ENCODE peak calls at places on chromosomes 1 and 21, in five cellular contexts. L, Q, P, H and Y are unnamed samples.

GRCh38 chr1:26166719-26167281 is 2.0 kb downstream of the C1orf232 start:
- DNase-seq in L (no peak), Q (no peak), P (no peak), H (no peak), Y (no peak)

GRCh38 chr1:159444507-159444906 is 5.0 kb downstream of the OR10J1 start:
- DNase-seq in L (no peak), Q (no peak), P (no peak), H (no peak), Y (no peak)

GRCh38 chr1:247373721-247374141 is 42.1 kb upstream of the ZNF496 start:
- DNase-seq in L (peak), Q (peak), P (no peak), H (peak), Y (no peak)

GRCh38 chr1:116909511-116910378 is at the start of gene PTGFRN:
- DNase-seq in L (no peak), Q (no peak), P (peak), H (peak), Y (peak)

GRCh38 chr1:167651161-167651693 is 21.2 kb downstream of the RCSD1 start:
- DNase-seq in L (no peak), Q (no peak), P (no peak), H (no peak), Y (no peak)

GRCh38 chr1:201582261-201582951 is 43.5 kb downstream of the NAV1 start:
- DNase-seq in L (no peak), Q (no peak), P (no peak), H (no peak), Y (no peak)

GRCh38 chr1:161133220-161133740 is 813 bp upstream of the DEDD start:
- DNase-seq in L (no peak), Q (no peak), P (no peak), H (peak), Y (no peak)

GRCh38 chr1:88289703-88290102 is 394.4 kb upstream of the PKN2 start:
- DNase-seq in L (no peak), Q (no peak), P (no peak), H (no peak), Y (no peak)

GRCh38 chr21:45304945-45305344 is 17.2 kb upstream of the POFUT2 start:
- DNase-seq in L (no peak), Q (no peak), P (no peak), H (no peak), Y (no peak)

GRCh38 chr1:109723351-109723750 is 11.3 kb downstream of the GSTM5 start:
- DNase-seq in L (no peak), Q (no peak), P (no peak), H (no peak), Y (no peak)

GRCh38 chr1:110347182-110347893 is 8.2 kb downstream of the RBM15 start:
- DNase-seq in L (no peak), Q (no peak), P (no peak), H (no peak), Y (no peak)

GRCh38 chr1:211675230-211676105 is at the start of gene NEK2:
- DNase-seq in L (peak), Q (peak), P (peak), H (peak), Y (peak)

GRCh38 chr1:166083887-166084286 is 82.9 kb downstream of the FAM78B start:
- DNase-seq in L (no peak), Q (peak), P (no peak), H (no peak), Y (no peak)

GRCh38 chr1:34164510-34165381 is at the start of gene CSMD2:
- DNase-seq in L (no peak), Q (no peak), P (peak), H (no peak), Y (no peak)

GRCh38 chr1:102174259-102174863 is 177.6 kb upstream of the OLFM3 start:
- DNase-seq in L (no peak), Q (no peak), P (no peak), H (peak), Y (no peak)

GRCh38 chr1:205240118-205240517 is 12.4 kb downstream of the TMCC2 start:
- DNase-seq in L (no peak), Q (no peak), P (no peak), H (no peak), Y (peak)

GRCh38 chr1:97901017-97901658 is 19.7 kb downstream of the DPYD start:
- DNase-seq in L (no peak), Q (no peak), P (no peak), H (no peak), Y (no peak)

GRCh38 chr1:46094454-46094853 is 38.0 kb downstream of the PIK3R3 start:
- DNase-seq in L (no peak), Q (no peak), P (no peak), H (no peak), Y (no peak)

GRCh38 chr1:28313710-28314510 is 14.9 kb upstream of the MED18 start:
- DNase-seq in L (no peak), Q (no peak), P (no peak), H (peak), Y (peak)